ENCODE peak calls at places on chromosomes 1 and 21, in nine cellular contexts. H is cardiac fibroblast, X is NB4, J is fibroblast of pulmonary artery, N is kidney epithelial cell, U is epithelial cell of esophagus, R is glutamatergic neuron, O is H9, L is H1. E is an unnamed sample.

GRCh38 chr1:235872270-235872669 is 5.6 kb upstream of the LYST start:
- DNase-seq in H (no peak), X (no peak), J (no peak), N (no peak), U (no peak), R (no peak), O (no peak), L (no peak), E (no peak)

GRCh38 chr1:6188466-6188865 is 8.3 kb upstream of the CHD5 start:
- DNase-seq in H (no peak), X (no peak), J (no peak), N (no peak), U (no peak), R (no peak), O (no peak), L (no peak), E (no peak)

GRCh38 chr1:232452137-232452536 is 177.8 kb downstream of the SIPA1L2 start:
- DNase-seq in H (no peak), X (no peak), J (no peak), N (no peak), U (no peak), R (no peak), O (no peak), L (no peak), E (no peak)

GRCh38 chr1:40316595-40317393 is at the start of gene COL9A2:
- DNase-seq in H (no peak), X (peak; percentile 78), J (no peak), N (no peak), U (peak; percentile 18), R (peak; percentile 42), O (peak; percentile 68), L (peak; percentile 69), E (no peak)

GRCh38 chr21:45586289-45586858 is 44.1 kb upstream of the SLC19A1 start:
- DNase-seq in H (no peak), X (peak; percentile 19), J (no peak), N (no peak), U (no peak), R (no peak), O (no peak), L (no peak), E (no peak)

GRCh38 chr1:53324728-53325297 is 3.1 kb downstream of the LRP8 start:
- DNase-seq in H (no peak), X (peak; percentile 24), J (peak; percentile 29), N (no peak), U (no peak), R (peak; percentile 6), O (no peak), L (no peak), E (no peak)

GRCh38 chr1:228287541-228288425 is 79.9 kb downstream of the OBSCN start:
- DNase-seq in H (no peak), X (no peak), J (no peak), N (no peak), U (no peak), R (no peak), O (no peak), L (no peak), E (no peak)

GRCh38 chr1:9784508-9785133 is 39.1 kb downstream of the CLSTN1 start:
- DNase-seq in H (peak; percentile 75), X (peak; percentile 69), J (peak; percentile 75), N (no peak), U (peak; percentile 83), R (peak; percentile 46), O (peak; percentile 52), L (no peak), E (no peak)

GRCh38 chr1:2312589-2313301 is 78.6 kb downstream of the MORN1 start:
- DNase-seq in H (no peak), X (no peak), J (no peak), N (no peak), U (no peak), R (no peak), O (no peak), L (no peak), E (no peak)

GRCh38 chr1:228801068-228801467 is 65.8 kb downstream of the RHOU start:
- DNase-seq in H (no peak), X (no peak), J (peak; percentile 32), N (no peak), U (peak; percentile 9), R (no peak), O (no peak), L (peak; percentile 10), E (no peak)

GRCh38 chr1:193697105-193697762 is 510.8 kb upstream of the B3GALT2 start:
- DNase-seq in H (no peak), X (no peak), J (no peak), N (no peak), U (peak; percentile 29), R (no peak), O (peak; percentile 29), L (no peak), E (no peak)

GRCh38 chr1:182062223-182062622 is 711 bp upstream of the ZNF648 start:
- DNase-seq in H (no peak), X (no peak), J (no peak), N (no peak), U (no peak), R (no peak), O (no peak), L (no peak), E (no peak)
- TF ChIP-seq CTCF in H (no peak), X (no peak), J (no peak), N (no peak), U (no peak), R (no peak), O (no peak), L (no peak), E (no peak)

DNA sequence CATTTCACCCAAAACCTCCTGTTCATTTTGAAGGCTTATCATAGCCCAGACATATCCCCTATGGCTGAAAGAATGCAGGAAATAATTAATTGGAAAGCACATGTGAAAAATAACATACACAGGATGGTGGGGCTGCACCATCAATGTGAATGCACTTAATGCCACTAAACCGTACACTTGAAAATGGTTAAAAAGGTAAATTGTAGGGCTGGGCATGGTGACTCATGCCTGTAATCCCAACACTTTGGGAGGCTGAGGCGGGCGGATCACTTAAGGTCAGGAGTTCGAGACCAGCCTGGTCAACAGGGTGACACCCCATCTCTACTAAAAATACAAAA is 98.7 kb upstream of the BACE2 start:
- DNase-seq in H (no peak), X (no peak), J (no peak), N (no peak), U (no peak), R (no peak), O (no peak), L (no peak), E (no peak)
- TF ChIP-seq CTCF in H (no peak), X (no peak), J (no peak), N (no peak), U (no peak), R (peak; percentile 45), O (no peak), L (no peak), E (no peak)

GRCh38 chr1:35449334-35450008 is 107.7 kb downstream of the KIAA0319L start:
- DNase-seq in H (peak; percentile 98), X (no peak), J (peak; percentile 97), N (peak; percentile 42), U (peak; percentile 97), R (no peak), O (no peak), L (no peak), E (peak; percentile 48)

GRCh38 chr1:35452086-35452485 is 105.1 kb downstream of the KIAA0319L start:
- DNase-seq in H (peak; percentile 85), X (peak; percentile 89), J (peak; percentile 96), N (no peak), U (peak; percentile 60), R (no peak), O (no peak), L (no peak), E (no peak)

GRCh38 chr1:35454175-35454574 is 103.0 kb downstream of the KIAA0319L start:
- DNase-seq in H (no peak), X (peak; percentile 91), J (no peak), N (no peak), U (no peak), R (no peak), O (no peak), L (no peak), E (no peak)

GRCh38 chr1:35451125-35451528 is 106.1 kb downstream of the KIAA0319L start:
- DNase-seq in H (peak; percentile 87), X (peak; percentile 81), J (peak; percentile 88), N (peak; percentile 32), U (peak; percentile 78), R (peak; percentile 90), O (peak; percentile 73), L (peak; percentile 89), E (no peak)

DNA sequence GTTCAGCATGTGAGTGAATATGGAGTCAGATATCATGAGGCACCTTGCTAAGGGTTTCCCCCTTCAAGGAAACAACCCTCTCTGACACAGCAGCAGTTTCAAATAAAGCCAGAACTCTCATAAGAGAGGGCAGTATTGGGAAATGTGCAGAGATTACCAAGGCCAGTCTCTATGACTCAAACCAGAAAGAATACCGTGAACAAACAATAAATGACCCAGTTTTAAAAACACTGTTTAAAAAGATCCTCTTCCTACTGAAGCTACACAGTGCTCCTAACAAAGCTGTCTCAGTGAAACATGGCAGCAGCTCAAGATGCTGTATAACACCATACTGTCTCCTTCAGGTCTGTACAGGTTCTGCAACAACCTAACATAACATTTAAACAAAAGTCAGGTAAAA is 102.6 kb downstream of the KIAA0319L start:
- DNase-seq in H (peak; percentile 95), X (peak; percentile 75), J (peak; percentile 91), N (no peak), U (peak; percentile 79), R (no peak), O (no peak), L (no peak), E (no peak)
- TF ChIP-seq CTCF in H (peak; percentile 49), X (no peak), J (peak; percentile 61), N (peak; percentile 5), U (peak; percentile 39), R (no peak), O (no peak), L (no peak), E (no peak)

GRCh38 chr1:172630868-172631267 is 28.0 kb upstream of the FASLG start:
- DNase-seq in H (peak; percentile 32), X (peak; percentile 70), J (no peak), N (no peak), U (no peak), R (no peak), O (no peak), L (no peak), E (no peak)

GRCh38 chr1:172629170-172629569 is 29.7 kb upstream of the FASLG start:
- DNase-seq in H (no peak), X (no peak), J (no peak), N (no peak), U (no peak), R (no peak), O (no peak), L (no peak), E (no peak)

GRCh38 chr1:172630060-172630818 is 28.7 kb upstream of the FASLG start:
- DNase-seq in H (peak; percentile 71), X (peak; percentile 74), J (peak; percentile 46), N (no peak), U (peak; percentile 32), R (no peak), O (no peak), L (no peak), E (no peak)

GRCh38 chr1:172628416-172628815 is 30.5 kb upstream of the FASLG start:
- DNase-seq in H (no peak), X (no peak), J (no peak), N (no peak), U (no peak), R (no peak), O (no peak), L (no peak), E (no peak)

DNA sequence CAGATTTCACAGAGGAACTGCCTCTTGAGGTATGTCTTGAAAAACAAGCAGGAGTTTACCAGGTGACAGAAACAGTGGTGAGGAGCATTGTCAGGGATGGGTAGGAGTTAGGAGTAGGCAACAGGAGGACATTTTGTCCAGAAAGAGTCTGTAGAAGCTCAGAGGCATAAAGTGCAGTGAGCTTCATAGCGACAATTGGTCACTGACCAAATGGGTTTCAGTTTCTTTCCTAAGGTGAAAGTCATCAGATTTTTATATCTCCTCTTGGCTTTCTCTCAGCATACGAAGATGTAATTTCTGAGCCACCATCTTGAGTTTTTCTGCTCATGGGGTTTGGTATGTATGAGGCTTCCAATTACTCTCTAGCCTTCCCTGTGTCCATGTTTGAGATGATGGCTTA is 29.3 kb upstream of the FASLG start:
- DNase-seq in H (no peak), X (no peak), J (no peak), N (no peak), U (no peak), R (no peak), O (no peak), L (no peak), E (no peak)
- TF ChIP-seq CTCF in H (no peak), X (no peak), J (no peak), N (no peak), U (no peak), R (no peak), O (no peak), L (no peak), E (no peak)

E was measured in epithelial cell of proximal tubule.